ENCODE peak calls at places on chromosomes 11 and 22, in seven cellular contexts. A is CD4-positive, alpha-beta T cell; G is CD8-positive, alpha-beta T cell; S is activated B cell treated with CpG ODN at 0.5 μM for 24 hours; H is IMR-90; X is GM10248; O is fibroblast of pulmonary artery. E is an unnamed sample.

GRCh38 chr11:109422755-109423113 is 744 bp downstream of the C11orf87 start:
- DNase-seq in O (peak; percentile 17), H (no peak), A (no peak), G (no peak), S (no peak), X (peak; percentile 13), E (no peak)

GRCh38 chr11:78138694-78139421 is 568 bp downstream of the ALG8 start:
- DNase-seq in X (peak; percentile 24), O (peak; percentile 19), A (no peak), S (no peak), H (peak; percentile 31), G (no peak), E (no peak)

GRCh38 chr11:126139541-126140091 is 71.8 kb downstream of the RPUSD4 start:
- DNase-seq in G (no peak), X (no peak), A (no peak), H (peak; percentile 53), S (no peak), O (peak; percentile 82), E (no peak)

GRCh38 chr11:83047515-83048225 is 24.0 kb downstream of the RAB30 start:
- DNase-seq in S (no peak), O (no peak), H (peak; percentile 65), X (no peak), A (no peak), G (no peak), E (no peak)

GRCh38 chr11:8039530-8040260 is 41.3 kb upstream of the TUB start:
- DNase-seq in S (no peak), G (no peak), H (no peak), O (no peak), X (no peak), A (no peak), E (no peak)

GRCh38 chr22:47165998-47166397 is 403.5 kb downstream of the TBC1D22A start:
- DNase-seq in X (no peak), S (no peak), G (no peak), A (no peak), H (no peak), O (no peak), E (peak; percentile 3)

GRCh38 chr22:46108564-46109473 is 41.5 kb upstream of the PPARA start:
- DNase-seq in X (no peak), S (no peak), A (no peak), G (no peak), H (peak; percentile 23), O (peak; percentile 31), E (no peak)

GRCh38 chr22:30884211-30885000 is 84.2 kb downstream of the MORC2 start:
- DNase-seq in H (no peak), O (no peak), A (no peak), S (no peak), X (no peak), G (no peak), E (no peak)

GRCh38 chr11:27619936-27620335 is 80.3 kb downstream of the BDNF start:
- DNase-seq in G (no peak), H (no peak), A (no peak), S (no peak), O (no peak), X (no peak), E (no peak)

GRCh38 chr11:36818410-36818809 is 220.4 kb upstream of the RAG2 start:
- DNase-seq in H (no peak), X (peak; percentile 18), A (no peak), O (no peak), G (no peak), S (no peak), E (no peak)

GRCh38 chr11:111957663-111958415 is 20.7 kb downstream of the DIXDC1 start:
- DNase-seq in S (no peak), A (no peak), O (no peak), X (no peak), G (no peak), H (no peak), E (no peak)

GRCh38 chr11:73344191-73344607 is 32.0 kb upstream of the RELT start:
- DNase-seq in O (no peak), X (no peak), H (no peak), S (no peak), A (no peak), G (no peak), E (no peak)

GRCh38 chr11:96241351-96241841 is 101.6 kb downstream of the MAML2 start:
- DNase-seq in O (no peak), G (no peak), X (no peak), S (no peak), H (no peak), A (no peak), E (no peak)

GRCh38 chr22:50470491-50470890 is 4.3 kb downstream of the SBF1 start:
- DNase-seq in G (no peak), S (no peak), O (no peak), X (no peak), H (no peak), A (no peak), E (no peak)

GRCh38 chr11:46075168-46075567 is 46.1 kb downstream of the PHF21A start:
- DNase-seq in H (peak; percentile 84), S (no peak), O (peak; percentile 73), A (no peak), X (no peak), G (no peak), E (no peak)

GRCh38 chr11:83092488-83093384 is 21.0 kb upstream of the RAB30 start:
- DNase-seq in H (peak; percentile 24), G (no peak), A (no peak), S (no peak), X (no peak), O (no peak), E (no peak)

GRCh38 chr22:25627271-25627848 is 62.9 kb downstream of the GRK3 start:
- DNase-seq in X (no peak), A (no peak), G (no peak), S (no peak), H (peak; percentile 12), O (peak; percentile 3), E (no peak)

GRCh38 chr11:73538381-73538872 is 59.5 kb downstream of the FAM168A start:
- DNase-seq in X (peak; percentile 55), S (no peak), H (no peak), O (peak; percentile 24), G (no peak), A (no peak), E (no peak)

DNA sequence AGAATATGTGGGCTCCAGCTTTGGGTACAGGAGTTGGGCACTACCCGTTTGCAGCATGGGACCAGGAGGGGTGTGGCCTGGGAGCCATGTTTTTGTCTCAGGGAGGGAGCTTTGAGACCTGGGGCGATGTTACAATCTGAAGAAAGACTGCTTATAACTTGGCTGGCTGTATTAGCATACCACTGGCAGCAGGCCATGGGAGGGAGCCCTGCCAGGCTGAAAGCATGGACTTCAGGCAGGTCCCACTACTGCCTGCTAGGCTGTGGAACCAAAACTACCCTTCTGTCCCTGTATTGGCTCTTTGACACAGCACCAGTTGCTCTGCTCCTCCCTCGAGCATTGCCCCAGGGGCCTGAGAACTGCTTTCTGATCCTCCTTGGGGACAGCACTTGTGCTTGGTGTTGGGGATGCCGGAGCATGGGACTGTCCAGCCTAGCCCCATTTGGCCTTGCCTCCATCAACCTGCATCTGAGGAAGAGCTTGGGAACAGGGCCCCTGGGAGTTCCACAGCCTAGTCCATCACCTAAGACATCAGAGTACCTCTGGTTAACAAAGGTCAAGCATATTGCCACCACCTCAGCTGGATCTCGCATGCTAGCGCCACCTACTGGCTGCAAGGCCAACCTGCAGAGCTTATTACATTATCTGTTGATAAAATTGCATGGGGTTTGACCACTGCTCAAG is 217.4 kb downstream of the SBF2 start:
- DNase-seq in G (no peak), O (peak; percentile 75), A (no peak), S (peak; percentile 28), H (peak; percentile 63), X (peak; percentile 60), E (no peak)
- TF ChIP-seq CTCF in G (no peak), O (peak; percentile 70), A (peak; percentile 39), S (no peak), H (peak; percentile 44), X (peak; percentile 73), E (no peak)

DNA sequence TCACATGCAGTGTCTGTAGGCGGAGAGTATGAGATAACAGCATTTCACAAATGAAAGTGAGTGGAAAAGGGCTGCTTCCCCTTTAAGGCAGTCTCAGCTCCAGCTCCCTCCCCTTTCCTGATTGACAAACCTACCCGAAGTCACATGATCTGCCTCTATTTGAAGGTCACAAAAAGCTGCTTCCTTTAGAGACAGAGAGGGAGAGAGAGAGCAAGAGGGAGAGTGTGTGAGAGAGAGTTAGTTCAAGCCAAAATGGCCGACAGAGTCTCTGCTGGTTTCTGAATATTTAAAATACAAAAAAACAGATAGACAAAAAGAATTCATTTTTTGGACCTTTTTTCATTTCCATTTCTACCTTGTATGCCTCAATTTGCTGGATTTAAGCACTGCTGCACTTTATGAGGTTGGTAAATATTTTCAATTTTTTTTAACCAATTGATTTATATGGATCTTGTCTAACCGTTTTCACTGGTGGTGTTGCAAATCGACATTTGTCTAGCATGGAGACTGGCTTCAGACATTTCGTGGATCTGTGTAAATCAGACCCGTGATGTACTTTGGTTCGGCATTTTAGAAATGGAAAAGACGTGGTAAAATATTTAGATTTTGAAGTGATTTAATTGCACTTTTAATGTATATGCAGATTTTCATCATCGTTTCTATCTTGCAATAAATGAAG is at the start of gene TNRC6B:
- DNase-seq in X (peak; percentile 81), G (peak; percentile 52), S (peak; percentile 24), A (peak; percentile 49), O (peak; percentile 98), H (peak; percentile 98), E (peak; percentile 48)
- TF ChIP-seq CTCF in X (no peak), G (no peak), S (no peak), A (no peak), O (no peak), H (no peak), E (no peak)

GRCh38 chr11:94975599-94975998 is 2.1 kb downstream of the KDM4D start:
- DNase-seq in H (no peak), A (no peak), X (no peak), S (no peak), G (no peak), O (no peak), E (no peak)
- TF ChIP-seq CTCF in H (no peak), A (no peak), X (no peak), S (no peak), G (no peak), O (no peak), E (no peak)

GRCh38 chr11:121895919-121896318 is 220.1 kb downstream of the BLID start:
- DNase-seq in G (no peak), A (no peak), H (peak; percentile 61), X (no peak), S (no peak), O (peak; percentile 63), E (no peak)

GRCh38 chr11:121904148-121904547 is 211.9 kb downstream of the BLID start:
- DNase-seq in A (no peak), H (no peak), S (no peak), X (peak; percentile 31), O (no peak), G (no peak), E (no peak)

GRCh38 chr11:121898913-121899312 is 217.1 kb downstream of the BLID start:
- DNase-seq in X (no peak), S (no peak), O (no peak), H (peak; percentile 56), G (no peak), A (no peak), E (no peak)

GRCh38 chr11:121901853-121902252 is 214.2 kb downstream of the BLID start:
- DNase-seq in H (no peak), O (no peak), G (no peak), A (no peak), S (no peak), X (no peak), E (no peak)

DNA sequence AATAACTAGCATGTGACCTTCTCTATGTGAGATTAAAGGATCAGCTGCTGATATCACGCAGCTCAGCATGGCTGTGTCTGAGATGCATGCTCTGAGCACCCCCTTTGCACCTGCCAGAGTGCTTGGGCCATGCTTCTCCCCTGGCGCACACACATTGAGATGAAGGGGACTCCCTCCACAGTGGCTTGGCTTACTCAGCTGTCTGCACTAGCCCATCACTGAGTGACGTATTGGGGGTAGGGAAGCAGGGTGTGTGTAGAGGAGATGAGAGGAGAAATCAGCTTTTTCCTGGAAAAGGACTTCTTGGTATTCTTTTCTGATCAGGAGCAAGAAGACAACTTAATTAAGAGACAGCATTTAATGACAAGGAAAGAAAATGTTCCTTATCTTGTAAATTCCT is 216.5 kb downstream of the BLID start:
- DNase-seq in O (no peak), X (no peak), A (no peak), G (no peak), H (no peak), S (no peak), E (no peak)
- TF ChIP-seq CTCF in O (no peak), X (no peak), A (no peak), G (no peak), H (no peak), S (no peak), E (no peak)

E was measured in omental fat pad.